ENCODE peak calls at places on chromosomes 13 and 19, in five cellular contexts. H is CD4-positive, alpha-beta T cell; S is CD8-positive, alpha-beta memory T cell; R is body of pancreas; A is IMR-90. X is an unnamed sample. For H3K9me3, the result is how much of the 10 kb centered on the place peaks cover.

GRCh38 chr13:84648069-84648640 is 765.9 kb upstream of the SLITRK1 start:
- DNase-seq in A (no peak), S (no peak), H (no peak), R (no peak), X (no peak)

GRCh38 chr13:102312841-102313240 is 89.0 kb downstream of the FGF14 start:
- DNase-seq in S (no peak), R (no peak), H (no peak), A (no peak), X (no peak)

GRCh38 chr19:17933414-17934129 is 757 bp downstream of the CCDC124 start:
- DNase-seq in A (peak), S (no peak), H (no peak), R (no peak), X (no peak)

GRCh38 chr19:16623066-16623465 is 4.9 kb downstream of the MED26 start:
- DNase-seq in H (no peak), R (no peak), S (no peak), A (no peak), X (no peak)

GRCh38 chr13:24075137-24075975 is 85.2 kb upstream of the SPATA13 start:
- DNase-seq in A (no peak), H (no peak), S (no peak), R (no peak), X (no peak)

GRCh38 chr13:110625771-110626321 is 10.5 kb downstream of the NAXD start:
- DNase-seq in S (no peak), A (no peak), H (no peak), R (no peak), X (no peak)

GRCh38 chr13:38514575-38514974 is 164.9 kb downstream of the UFM1 start:
- DNase-seq in S (no peak), R (no peak), H (no peak), A (no peak), X (no peak)

GRCh38 chr19:48814895-48815294 is 4.1 kb upstream of the BCAT2 start:
- DNase-seq in H (no peak), A (no peak), R (no peak), S (no peak), X (no peak)

GRCh38 chr13:100552755-100553154 is 35.8 kb downstream of the GGACT start:
- DNase-seq in H (no peak), S (no peak), R (no peak), A (no peak), X (no peak)

GRCh38 chr13:64847767-64848166 is 2382.4 kb downstream of the PCDH9 start:
- DNase-seq in R (no peak), S (no peak), H (no peak), A (no peak), X (no peak)

GRCh38 chr13:99996177-99996705 is 14.7 kb downstream of the ZIC2 start:
- DNase-seq in A (no peak), R (no peak), S (no peak), H (no peak), X (no peak)

DNA sequence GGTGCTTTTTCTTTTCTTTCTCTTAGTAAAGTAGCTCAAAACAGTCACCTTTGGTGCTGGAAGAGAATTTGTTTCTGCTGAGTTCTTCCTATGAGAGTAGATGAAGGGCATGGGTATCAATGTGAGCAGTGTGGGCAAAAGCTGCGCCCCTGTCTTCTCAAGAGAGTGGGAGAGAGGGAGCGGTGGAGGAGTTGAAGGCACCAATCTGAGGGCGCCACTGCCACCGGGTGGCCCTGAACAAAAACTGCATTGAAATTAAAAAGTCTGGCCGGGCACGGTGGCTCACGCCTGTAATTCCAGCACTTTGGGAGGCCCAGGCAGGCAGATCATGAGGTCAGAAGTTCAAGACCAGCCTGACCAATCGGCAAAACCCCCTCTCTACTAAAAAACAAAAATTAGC is 28.7 kb upstream of the EPHX3 start:
- DNase-seq in H (no peak), A (no peak), R (no peak), S (no peak), X (peak)
- H3K27ac ChIP-seq in H (no peak), A (no peak), R (peak), S (no peak), X (no peak)

GRCh38 chr19:43960411-43960810 is 9.4 kb downstream of the ZNF221 start:
- DNase-seq in R (no peak), H (no peak), S (no peak), A (no peak), X (no peak)

DNA sequence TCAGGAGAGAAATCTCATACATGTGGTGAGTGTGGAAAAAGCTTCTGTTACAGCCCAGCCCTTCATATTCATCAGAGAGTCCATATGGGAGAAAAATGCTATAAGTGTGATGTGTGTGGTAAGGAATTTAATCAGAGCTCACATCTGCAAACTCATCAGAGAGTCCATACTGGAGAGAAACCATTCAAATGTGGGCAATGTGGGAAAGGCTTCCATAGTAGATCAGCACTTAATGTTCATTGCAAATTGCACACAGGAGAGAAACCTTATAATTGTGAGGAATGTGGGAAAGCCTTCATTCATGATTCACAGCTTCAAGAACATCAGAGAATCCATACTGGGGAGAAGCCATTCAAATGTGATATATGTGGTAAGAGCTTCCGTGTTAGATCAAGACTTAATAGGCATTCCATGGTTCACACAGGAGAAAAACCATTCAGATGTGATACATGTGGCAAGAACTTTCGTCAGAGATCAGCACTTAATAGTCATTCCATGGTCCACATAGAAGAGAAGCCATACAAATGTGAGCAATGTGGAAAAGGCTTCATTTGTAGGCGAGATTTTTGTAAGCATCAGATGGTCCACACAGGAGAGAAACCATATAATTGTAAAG is 15.2 kb downstream of the ZNF221 start:
- DNase-seq in A (no peak), S (no peak), R (no peak), H (no peak), X (no peak)
- H3K9me3 ChIP-seq in A (half or more), S (under half), R (half or more), H (half or more), X (half or more)

DNA sequence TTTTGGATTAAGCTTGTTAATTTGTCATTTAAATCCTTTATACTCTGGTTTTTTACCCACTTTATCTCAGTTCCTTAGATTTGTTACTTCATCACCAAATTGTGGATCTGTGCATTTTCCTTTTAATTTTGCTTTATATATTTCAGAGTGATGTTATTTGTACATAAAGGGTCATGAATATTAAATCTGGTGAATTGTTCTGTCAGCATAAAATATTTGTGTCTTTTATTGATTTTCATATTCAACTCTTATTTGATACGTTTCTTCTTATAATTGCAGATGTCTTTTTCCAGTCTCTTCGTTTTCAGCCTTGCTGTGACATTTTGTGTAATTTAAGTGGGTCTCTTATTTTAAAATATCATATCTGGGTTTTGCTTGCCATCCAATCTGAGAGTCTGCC is 4.7 kb downstream of the SETDB2 start:
- DNase-seq in H (no peak), R (no peak), A (no peak), S (no peak), X (no peak)
- H3K27ac ChIP-seq in H (no peak), R (no peak), A (no peak), S (no peak), X (no peak)

DNA sequence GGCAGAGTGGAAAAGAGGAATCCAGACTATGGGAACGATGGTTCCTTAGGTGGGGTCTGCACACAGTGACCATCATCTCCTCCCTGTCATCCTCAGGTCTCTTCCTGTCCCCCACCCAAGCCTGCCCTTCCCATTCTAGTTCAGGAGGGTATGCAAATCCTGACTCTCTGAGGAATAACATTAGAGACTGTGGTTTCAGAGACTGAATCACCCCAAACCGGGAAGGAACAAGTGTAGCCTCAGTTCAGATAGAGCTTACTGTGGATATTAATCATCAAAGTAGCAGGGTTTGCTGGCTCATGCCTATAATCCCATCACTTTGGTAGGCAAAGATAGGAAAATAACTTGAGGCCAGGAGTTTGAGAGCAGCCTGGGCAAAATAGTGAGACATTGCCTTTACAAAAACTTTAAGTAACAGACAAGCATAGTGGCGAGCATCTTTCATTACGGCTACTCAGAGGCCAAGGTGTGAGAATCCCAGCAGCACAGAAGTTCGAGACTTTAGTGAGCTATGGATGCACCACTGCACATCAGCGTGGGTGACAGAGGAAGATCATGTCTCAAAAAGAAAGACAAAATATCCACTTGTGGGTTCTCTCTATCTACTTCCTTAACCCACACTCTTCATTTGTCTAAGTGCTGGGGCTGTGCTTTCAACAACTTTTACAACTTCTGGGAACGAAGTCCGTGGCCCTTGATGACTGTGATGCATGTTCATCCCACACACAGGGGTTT is 19.3 kb upstream of the LGALS13 start:
- DNase-seq in A (no peak), H (no peak), R (no peak), S (no peak), X (no peak)
- H3K9me3 ChIP-seq in A (under half), H (under half), R (under half), S (under half), X (under half)

GRCh38 chr13:114062341-114062740 is 70.1 kb downstream of the RASA3 start:
- DNase-seq in A (no peak), S (no peak), R (no peak), H (no peak), X (no peak)
- H3K27ac ChIP-seq in A (peak), S (no peak), R (no peak), H (no peak), X (no peak)

DNA sequence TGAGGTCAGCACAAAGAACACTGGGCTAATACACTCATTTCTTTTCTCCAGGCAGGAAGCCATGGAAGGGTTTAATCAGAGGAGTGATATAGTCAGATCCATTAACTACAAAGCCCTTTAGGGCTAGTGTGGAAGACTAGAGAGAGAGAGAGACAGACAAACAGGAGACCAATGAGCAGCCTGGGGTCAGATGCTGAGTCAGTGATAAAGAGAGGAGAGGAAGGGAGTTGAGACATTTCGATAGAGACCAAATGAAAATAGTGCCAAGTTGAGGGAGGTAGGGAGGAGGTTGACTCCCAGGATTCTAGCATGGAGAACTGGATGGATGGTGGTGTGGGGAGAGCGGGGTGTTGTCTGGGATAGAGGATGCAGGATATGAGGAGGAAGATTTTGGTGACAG is 18.2 kb downstream of the ZNF473 start:
- DNase-seq in H (no peak), S (no peak), A (no peak), R (no peak), X (no peak)
- H3K9me3 ChIP-seq in H (under half), S (under half), A (half or more), R (under half), X (half or more)

GRCh38 chr19:41753159-41753558 is 2.2 kb upstream of the CEACAM6 start:
- DNase-seq in A (no peak), R (peak), S (peak), H (peak), X (peak)
- H3K27ac ChIP-seq in A (no peak), R (no peak), S (no peak), H (no peak), X (no peak)

GRCh38 chr19:20612711-20613316 is 47.2 kb upstream of the ZNF737 start:
- DNase-seq in H (no peak), R (no peak), A (no peak), S (no peak), X (no peak)

GRCh38 chr19:20607943-20608342 is 42.4 kb upstream of the ZNF737 start:
- DNase-seq in A (no peak), R (no peak), S (no peak), H (no peak), X (no peak)

GRCh38 chr19:20616071-20616470 is 45.3 kb downstream of the ZNF626 start:
- DNase-seq in R (no peak), A (no peak), H (no peak), S (no peak), X (no peak)

DNA sequence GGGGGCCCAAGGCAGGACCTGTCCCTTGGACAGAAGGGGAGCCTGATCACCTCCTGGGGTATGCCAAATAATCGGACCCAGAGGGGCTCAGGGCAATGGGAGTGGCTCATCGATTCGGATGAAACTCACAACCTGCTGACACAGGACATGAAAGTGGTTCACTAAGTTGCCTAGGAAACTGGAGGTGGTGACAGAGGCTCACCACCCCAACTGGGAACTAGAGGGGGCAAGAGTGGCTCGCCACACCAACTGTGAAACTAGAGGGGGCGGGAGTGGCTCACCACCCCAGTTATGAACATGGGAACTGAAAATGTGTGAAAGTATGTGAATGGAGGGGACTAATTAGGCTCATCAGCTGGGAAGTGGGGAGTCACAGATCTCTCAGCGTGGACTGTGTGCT is 46.3 kb upstream of the ZNF737 start:
- DNase-seq in S (no peak), H (no peak), R (no peak), A (no peak), X (no peak)
- H3K9me3 ChIP-seq in S (under half), H (under half), R (under half), A (under half), X (under half)

GRCh38 chr19:10501971-10502523 is 1.1 kb downstream of the KEAP1 start:
- DNase-seq in H (peak), S (no peak), A (peak), R (peak), X (peak)

GRCh38 chr19:10497371-10497770 is 5.8 kb downstream of the KEAP1 start:
- DNase-seq in R (no peak), S (no peak), A (no peak), H (no peak), X (no peak)

GRCh38 chr19:10499550-10500246 is 3.5 kb downstream of the KEAP1 start:
- DNase-seq in S (no peak), H (no peak), A (no peak), R (no peak), X (no peak)

GRCh38 chr19:10502524-10503001 is 593 bp downstream of the KEAP1 start:
- DNase-seq in R (peak), A (peak), H (peak), S (peak), X (peak)

DNA sequence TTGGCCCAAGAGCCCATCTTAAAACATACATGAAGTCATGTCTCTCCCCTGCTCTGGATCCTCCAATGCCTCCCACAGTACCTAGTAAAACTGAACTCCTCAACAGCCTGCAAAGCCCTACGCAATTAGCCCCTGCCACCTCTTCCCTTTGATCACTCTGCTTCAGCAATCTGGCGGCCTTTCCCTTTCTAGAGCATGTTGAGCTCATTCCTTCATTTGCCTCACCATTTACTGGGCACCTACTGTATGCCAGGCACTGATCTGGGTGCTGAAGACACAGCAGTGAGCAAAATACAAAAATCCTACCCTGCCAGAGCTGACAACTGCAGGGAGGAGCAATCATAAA is 2.9 kb downstream of the KEAP1 start:
- DNase-seq in A (no peak), S (no peak), R (no peak), H (no peak), X (no peak)
- H3K27ac ChIP-seq in A (no peak), S (no peak), R (no peak), H (no peak), X (no peak)

X was measured in SJSA1.